ENCODE peak calls at places on chromosome 15, in six cellular contexts. One of them, this sample, is unnamed.
A peak's percentile ranks its signal among the peaks of the same experiment; 100 is the strongest.

GRCh38 chr15:74400313-74400850 is 32.9 kb upstream of the CYP11A1 start:
- DNase-seq in GM23248: peak; percentile 48
- DNase-seq in PC-3: no peak
- DNase-seq in neural progenitor cell: no peak
- DNase-seq in HCT116: no peak
- DNase-seq in MM.1S: no peak
- DNase-seq in this sample: no peak

GRCh38 chr15:51121118-51121517 is 26.4 kb upstream of the TNFAIP8L3 start:
- DNase-seq in GM23248: peak; percentile 98
- DNase-seq in PC-3: peak; percentile 91
- DNase-seq in MM.1S: no peak
- DNase-seq in HCT116: peak; percentile 82
- DNase-seq in neural progenitor cell: peak; percentile 15
- DNase-seq in this sample: peak; percentile 36

GRCh38 chr15:51876169-51876568 is 46.7 kb downstream of the TMOD3 start:
- DNase-seq in HCT116: no peak
- DNase-seq in MM.1S: no peak
- DNase-seq in GM23248: no peak
- DNase-seq in neural progenitor cell: no peak
- DNase-seq in PC-3: peak; percentile 12
- DNase-seq in this sample: no peak

GRCh38 chr15:90001683-90002427 is 731 bp downstream of the ZNF710 start:
- DNase-seq in PC-3: peak; percentile 43
- DNase-seq in HCT116: no peak
- DNase-seq in neural progenitor cell: peak; percentile 79
- DNase-seq in GM23248: peak; percentile 74
- DNase-seq in MM.1S: peak; percentile 74
- DNase-seq in this sample: peak; percentile 82

GRCh38 chr15:29636921-29637320 is 185.3 kb downstream of the TJP1 start:
- DNase-seq in GM23248: no peak
- DNase-seq in HCT116: no peak
- DNase-seq in MM.1S: no peak
- DNase-seq in neural progenitor cell: no peak
- DNase-seq in PC-3: no peak
- DNase-seq in this sample: no peak

GRCh38 chr15:56821721-56822425 is 88.6 kb upstream of the ZNF280D start:
- DNase-seq in PC-3: peak; percentile 69
- DNase-seq in GM23248: peak; percentile 74
- DNase-seq in HCT116: peak; percentile 48
- DNase-seq in neural progenitor cell: peak; percentile 69
- DNase-seq in MM.1S: peak; percentile 69
- DNase-seq in this sample: peak; percentile 66

GRCh38 chr15:85974742-85975141 is 104.9 kb upstream of the AGBL1 start:
- DNase-seq in HCT116: no peak
- DNase-seq in GM23248: no peak
- DNase-seq in neural progenitor cell: no peak
- DNase-seq in MM.1S: no peak
- DNase-seq in PC-3: no peak
- DNase-seq in this sample: no peak

GRCh38 chr15:26866298-26867198 is at the start of gene GABRA5:
- DNase-seq in GM23248: peak; percentile 49
- DNase-seq in HCT116: no peak
- DNase-seq in PC-3: peak; percentile 15
- DNase-seq in neural progenitor cell: peak; percentile 86
- DNase-seq in MM.1S: no peak
- DNase-seq in this sample: peak; percentile 70

GRCh38 chr15:77988386-77989301 is 88.9 kb downstream of the TBC1D2B start:
- DNase-seq in neural progenitor cell: no peak
- DNase-seq in HCT116: no peak
- DNase-seq in MM.1S: no peak
- DNase-seq in GM23248: no peak
- DNase-seq in PC-3: no peak
- DNase-seq in this sample: no peak

GRCh38 chr15:76346666-76347506 is 10.3 kb downstream of the ISL2 start:
- DNase-seq in MM.1S: no peak
- DNase-seq in HCT116: no peak
- DNase-seq in GM23248: no peak
- DNase-seq in neural progenitor cell: peak; percentile 77
- DNase-seq in PC-3: peak; percentile 71
- DNase-seq in this sample: peak; percentile 33

GRCh38 chr15:64928626-64929220 is 17.0 kb downstream of the ANKDD1A start:
- DNase-seq in HCT116: no peak
- DNase-seq in MM.1S: no peak
- DNase-seq in GM23248: no peak
- DNase-seq in PC-3: no peak
- DNase-seq in neural progenitor cell: no peak
- DNase-seq in this sample: no peak

GRCh38 chr15:72936237-72936636 is 116.0 kb upstream of the NEO1 start:
- DNase-seq in PC-3: no peak
- DNase-seq in HCT116: no peak
- DNase-seq in MM.1S: no peak
- DNase-seq in neural progenitor cell: no peak
- DNase-seq in GM23248: no peak
- DNase-seq in this sample: no peak

GRCh38 chr15:54345301-54345700 is 367.1 kb downstream of the UNC13C start:
- DNase-seq in neural progenitor cell: no peak
- DNase-seq in PC-3: no peak
- DNase-seq in MM.1S: no peak
- DNase-seq in HCT116: no peak
- DNase-seq in GM23248: no peak
- DNase-seq in this sample: no peak

GRCh38 chr15:88894819-88895767 is at the start of gene HAPLN3:
- DNase-seq in HCT116: no peak
- DNase-seq in GM23248: peak; percentile 62
- DNase-seq in MM.1S: peak; percentile 8
- DNase-seq in neural progenitor cell: peak; percentile 51
- DNase-seq in PC-3: no peak
- DNase-seq in this sample: peak; percentile 70

GRCh38 chr15:60722328-60723112 is 243.6 kb upstream of the ICE2 start:
- DNase-seq in HCT116: no peak
- DNase-seq in GM23248: no peak
- DNase-seq in MM.1S: no peak
- DNase-seq in PC-3: no peak
- DNase-seq in neural progenitor cell: no peak
- DNase-seq in this sample: no peak

GRCh38 chr15:51917493-51917892 is 54.1 kb downstream of the LEO1 start:
- DNase-seq in HCT116: peak; percentile 64
- DNase-seq in MM.1S: no peak
- DNase-seq in PC-3: peak; percentile 75
- DNase-seq in GM23248: peak; percentile 29
- DNase-seq in neural progenitor cell: peak; percentile 60
- DNase-seq in this sample: peak; percentile 26

GRCh38 chr15:82568986-82569385 is 28.7 kb upstream of the RPS17 start:
- DNase-seq in HCT116: no peak
- DNase-seq in PC-3: no peak
- DNase-seq in GM23248: no peak
- DNase-seq in neural progenitor cell: no peak
- DNase-seq in MM.1S: no peak
- DNase-seq in this sample: no peak

GRCh38 chr15:66224946-66225345 is 28.6 kb downstream of the MEGF11 start:
- DNase-seq in PC-3: no peak
- DNase-seq in GM23248: no peak
- DNase-seq in HCT116: no peak
- DNase-seq in MM.1S: no peak
- DNase-seq in neural progenitor cell: no peak
- DNase-seq in this sample: no peak

GRCh38 chr15:90552162-90552928 is 22.6 kb downstream of the CRTC3 start:
- DNase-seq in GM23248: peak; percentile 92
- DNase-seq in MM.1S: no peak
- DNase-seq in neural progenitor cell: no peak
- DNase-seq in HCT116: no peak
- DNase-seq in PC-3: no peak
- DNase-seq in this sample: no peak

GRCh38 chr15:25712192-25712960 is 150.8 kb downstream of the ATP10A start:
- DNase-seq in PC-3: no peak
- DNase-seq in HCT116: no peak
- DNase-seq in neural progenitor cell: no peak
- DNase-seq in MM.1S: no peak
- DNase-seq in GM23248: no peak
- DNase-seq in this sample: no peak

GRCh38 chr15:75712668-75713337 is at the start of gene CSPG4:
- DNase-seq in HCT116: no peak
- DNase-seq in neural progenitor cell: peak; percentile 75
- DNase-seq in PC-3: peak; percentile 47
- DNase-seq in MM.1S: no peak
- DNase-seq in GM23248: peak; percentile 90
- DNase-seq in this sample: peak; percentile 86

GRCh38 chr15:40108061-40108854 is 421 bp downstream of the BMF start:
- DNase-seq in HCT116: no peak
- DNase-seq in neural progenitor cell: peak; percentile 52
- DNase-seq in MM.1S: peak; percentile 32
- DNase-seq in GM23248: peak; percentile 77
- DNase-seq in PC-3: peak; percentile 32
- DNase-seq in this sample: peak; percentile 68

GRCh38 chr15:99502661-99503060 is 63.1 kb upstream of the MEF2A start:
- DNase-seq in HCT116: no peak
- DNase-seq in PC-3: no peak
- DNase-seq in GM23248: no peak
- DNase-seq in MM.1S: no peak
- DNase-seq in neural progenitor cell: no peak
- DNase-seq in this sample: no peak
- TF ChIP-seq EZH2 in HCT116: no peak
- TF ChIP-seq EZH2 in PC-3: no peak
- TF ChIP-seq EZH2 in GM23248: no peak
- TF ChIP-seq EZH2 in MM.1S: no peak
- TF ChIP-seq EZH2 in neural progenitor cell: no peak
- TF ChIP-seq EZH2 in this sample: no peak

GRCh38 chr15:62896969-62897486 is 145.5 kb upstream of the TPM1 start:
- DNase-seq in MM.1S: no peak
- DNase-seq in PC-3: peak; percentile 97
- DNase-seq in HCT116: peak; percentile 94
- DNase-seq in GM23248: peak; percentile 100
- DNase-seq in neural progenitor cell: peak; percentile 51
- DNase-seq in this sample: peak; percentile 90

GRCh38 chr15:62896380-62896866 is 146.1 kb upstream of the TPM1 start:
- DNase-seq in neural progenitor cell: no peak
- DNase-seq in MM.1S: no peak
- DNase-seq in HCT116: peak; percentile 67
- DNase-seq in GM23248: no peak
- DNase-seq in PC-3: peak; percentile 94
- DNase-seq in this sample: no peak

GRCh38 chr15:62894322-62895085 is 148.0 kb upstream of the TPM1 start:
- DNase-seq in neural progenitor cell: no peak
- DNase-seq in GM23248: no peak
- DNase-seq in HCT116: no peak
- DNase-seq in MM.1S: no peak
- DNase-seq in PC-3: peak; percentile 14
- DNase-seq in this sample: no peak

GRCh38 chr15:62895905-62896316 is 146.6 kb upstream of the TPM1 start:
- DNase-seq in GM23248: peak; percentile 80
- DNase-seq in MM.1S: no peak
- DNase-seq in neural progenitor cell: no peak
- DNase-seq in PC-3: peak; percentile 71
- DNase-seq in HCT116: no peak
- DNase-seq in this sample: no peak

DNA sequence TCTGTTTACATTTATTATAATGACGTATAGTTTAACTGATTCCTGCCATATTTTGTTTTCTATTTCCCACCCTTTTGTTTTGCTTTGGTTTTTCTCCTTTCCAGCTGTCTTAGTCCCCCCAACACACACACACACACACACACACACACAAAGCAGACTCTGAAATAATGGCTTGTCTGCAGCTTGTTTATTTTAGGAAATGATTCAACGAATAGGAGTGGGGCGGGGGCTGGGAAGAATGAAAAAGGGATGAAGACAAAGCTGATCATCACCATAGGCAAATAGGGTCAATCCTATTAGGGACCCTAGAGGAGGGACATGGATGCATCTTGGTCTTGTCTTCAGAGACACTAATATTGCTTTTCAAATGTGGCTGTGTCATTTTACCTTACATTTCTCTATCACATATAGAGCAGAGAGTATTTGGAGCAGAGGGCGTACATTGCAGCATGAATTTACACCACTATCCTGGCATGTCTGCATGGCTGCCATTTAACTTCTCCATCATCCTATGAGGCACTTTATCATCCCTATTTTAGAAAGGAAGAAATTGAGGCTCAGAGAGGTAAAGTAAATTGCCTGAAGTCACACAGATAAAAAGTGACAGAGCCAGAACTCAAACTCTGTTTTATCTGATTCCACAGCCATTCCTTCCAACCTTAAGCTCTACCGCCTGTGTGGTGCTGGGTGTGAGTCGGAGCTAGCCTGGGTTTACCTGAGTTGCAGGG is 147.2 kb upstream of the TPM1 start:
- DNase-seq in HCT116: no peak
- DNase-seq in MM.1S: no peak
- DNase-seq in GM23248: peak; percentile 51
- DNase-seq in neural progenitor cell: no peak
- DNase-seq in PC-3: peak; percentile 58
- DNase-seq in this sample: no peak
- H3K27ac ChIP-seq in HCT116: peak overlapping the region; percentile 86
- H3K27ac ChIP-seq in MM.1S: no peak overlapping the region
- H3K27ac ChIP-seq in GM23248: peak overlapping the region; percentile 98
- H3K27ac ChIP-seq in neural progenitor cell: no peak overlapping the region
- H3K27ac ChIP-seq in PC-3: peak overlapping the region; percentile 99
- H3K27ac ChIP-seq in this sample: peak overlapping the region; percentile 91

DNA sequence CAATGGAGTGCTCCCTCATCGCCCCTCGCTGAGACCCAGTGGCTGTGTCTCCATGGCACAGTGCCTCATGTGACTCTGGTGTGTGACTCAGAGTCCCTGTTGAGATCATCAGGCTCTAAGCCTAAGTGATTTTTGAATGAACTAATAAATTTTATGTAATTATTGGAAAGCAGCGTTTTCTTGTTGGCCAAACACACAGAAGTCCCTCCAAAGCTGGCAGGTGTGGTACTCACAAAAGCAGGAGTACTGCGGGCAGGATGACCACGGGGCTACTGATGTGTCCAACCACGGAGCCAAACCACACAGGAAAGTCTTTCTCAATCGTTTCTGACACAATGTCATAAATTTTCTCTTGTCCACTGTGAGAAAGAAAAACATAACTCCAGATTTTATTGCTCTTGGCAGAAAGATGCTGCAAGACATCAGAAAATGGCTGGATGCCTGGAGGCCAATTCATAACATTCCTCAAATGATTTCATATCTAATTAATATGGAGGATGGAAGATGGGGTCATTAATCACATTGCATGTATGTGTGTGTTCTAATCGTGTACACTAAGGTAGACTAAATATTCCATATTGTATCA is 14.6 kb upstream of the STARD5 start:
- DNase-seq in MM.1S: no peak
- DNase-seq in PC-3: peak; percentile 93
- DNase-seq in HCT116: peak; percentile 2
- DNase-seq in GM23248: peak; percentile 86
- DNase-seq in neural progenitor cell: no peak
- DNase-seq in this sample: no peak
- TF ChIP-seq EZH2phosphoT487 in MM.1S: no peak
- TF ChIP-seq EZH2phosphoT487 in PC-3: no peak
- TF ChIP-seq EZH2phosphoT487 in HCT116: no peak
- TF ChIP-seq EZH2phosphoT487 in GM23248: peak; percentile 91
- TF ChIP-seq EZH2phosphoT487 in neural progenitor cell: no peak
- TF ChIP-seq EZH2phosphoT487 in this sample: no peak

GRCh38 chr15:70017025-70017424 is 80.7 kb downstream of the TLE3 start:
- DNase-seq in PC-3: no peak
- DNase-seq in GM23248: no peak
- DNase-seq in MM.1S: no peak
- DNase-seq in neural progenitor cell: no peak
- DNase-seq in HCT116: no peak
- DNase-seq in this sample: no peak
- TF ChIP-seq EZH2 in PC-3: no peak
- TF ChIP-seq EZH2 in GM23248: no peak
- TF ChIP-seq EZH2 in MM.1S: no peak
- TF ChIP-seq EZH2 in neural progenitor cell: no peak
- TF ChIP-seq EZH2 in HCT116: no peak
- TF ChIP-seq EZH2 in this sample: no peak

GRCh38 chr15:58459045-58459444 is 27.3 kb downstream of the LIPC start:
- DNase-seq in PC-3: no peak
- DNase-seq in MM.1S: no peak
- DNase-seq in neural progenitor cell: no peak
- DNase-seq in HCT116: no peak
- DNase-seq in GM23248: no peak
- DNase-seq in this sample: no peak
- H3K27ac ChIP-seq in PC-3: peak overlapping the region; percentile 96
- H3K27ac ChIP-seq in MM.1S: no peak overlapping the region
- H3K27ac ChIP-seq in neural progenitor cell: no peak overlapping the region
- H3K27ac ChIP-seq in HCT116: no peak overlapping the region
- H3K27ac ChIP-seq in GM23248: no peak overlapping the region
- H3K27ac ChIP-seq in this sample: peak overlapping the region; percentile 63